ENCODE peak calls at places on chromosomes 13 and 19, in eight cellular contexts. One of them, this sample, is unnamed.

GRCh38 chr19:47094557-47095517 is 18.7 kb downstream of the ZC3H4 start:
- DNase-seq in effector memory CD4-positive, alpha-beta T cell: no peak
- DNase-seq in M059J: no peak
- DNase-seq in activated T-cell treated with anti-CD3 and anti-CD28 coated beads for 1 hour: no peak
- DNase-seq in NCI-H1694: no peak
- DNase-seq in epithelial cell of prostate: no peak
- DNase-seq in kidney glomerular epithelial cell: no peak
- DNase-seq in upper lobe of left lung: peak
- DNase-seq in this sample: no peak

GRCh38 chr13:21637296-21637695 is 33.3 kb upstream of the MICU2 start:
- DNase-seq in effector memory CD4-positive, alpha-beta T cell: no peak
- DNase-seq in M059J: peak
- DNase-seq in activated T-cell treated with anti-CD3 and anti-CD28 coated beads for 1 hour: no peak
- DNase-seq in NCI-H1694: no peak
- DNase-seq in epithelial cell of prostate: peak
- DNase-seq in kidney glomerular epithelial cell: peak
- DNase-seq in upper lobe of left lung: peak
- DNase-seq in this sample: peak

GRCh38 chr19:47512183-47512947 is 2.5 kb downstream of the NAPA start:
- DNase-seq in effector memory CD4-positive, alpha-beta T cell: no peak
- DNase-seq in M059J: peak
- DNase-seq in activated T-cell treated with anti-CD3 and anti-CD28 coated beads for 1 hour: no peak
- DNase-seq in NCI-H1694: no peak
- DNase-seq in epithelial cell of prostate: no peak
- DNase-seq in kidney glomerular epithelial cell: peak
- DNase-seq in upper lobe of left lung: no peak
- DNase-seq in this sample: peak

GRCh38 chr13:105732946-105733529 is 802.4 kb downstream of the EFNB2 start:
- DNase-seq in effector memory CD4-positive, alpha-beta T cell: no peak
- DNase-seq in M059J: no peak
- DNase-seq in activated T-cell treated with anti-CD3 and anti-CD28 coated beads for 1 hour: no peak
- DNase-seq in NCI-H1694: no peak
- DNase-seq in epithelial cell of prostate: no peak
- DNase-seq in kidney glomerular epithelial cell: no peak
- DNase-seq in upper lobe of left lung: no peak
- DNase-seq in this sample: no peak

GRCh38 chr19:55069137-55069858 is 6.3 kb upstream of the RDH13 start:
- DNase-seq in effector memory CD4-positive, alpha-beta T cell: no peak
- DNase-seq in M059J: peak
- DNase-seq in activated T-cell treated with anti-CD3 and anti-CD28 coated beads for 1 hour: no peak
- DNase-seq in NCI-H1694: no peak
- DNase-seq in epithelial cell of prostate: peak
- DNase-seq in kidney glomerular epithelial cell: no peak
- DNase-seq in upper lobe of left lung: no peak
- DNase-seq in this sample: peak

GRCh38 chr13:38141792-38142191 is 207.9 kb upstream of the UFM1 start:
- DNase-seq in effector memory CD4-positive, alpha-beta T cell: no peak
- DNase-seq in M059J: peak
- DNase-seq in activated T-cell treated with anti-CD3 and anti-CD28 coated beads for 1 hour: no peak
- DNase-seq in NCI-H1694: no peak
- DNase-seq in epithelial cell of prostate: peak
- DNase-seq in kidney glomerular epithelial cell: no peak
- DNase-seq in upper lobe of left lung: no peak
- DNase-seq in this sample: peak

GRCh38 chr13:26584713-26585112 is 27.2 kb downstream of the WASF3 start:
- DNase-seq in effector memory CD4-positive, alpha-beta T cell: no peak
- DNase-seq in M059J: peak
- DNase-seq in activated T-cell treated with anti-CD3 and anti-CD28 coated beads for 1 hour: no peak
- DNase-seq in NCI-H1694: no peak
- DNase-seq in epithelial cell of prostate: no peak
- DNase-seq in kidney glomerular epithelial cell: no peak
- DNase-seq in upper lobe of left lung: no peak
- DNase-seq in this sample: peak

GRCh38 chr19:43664008-43664407 is 6.0 kb downstream of the PLAUR start:
- DNase-seq in effector memory CD4-positive, alpha-beta T cell: peak
- DNase-seq in M059J: no peak
- DNase-seq in activated T-cell treated with anti-CD3 and anti-CD28 coated beads for 1 hour: no peak
- DNase-seq in NCI-H1694: no peak
- DNase-seq in epithelial cell of prostate: no peak
- DNase-seq in kidney glomerular epithelial cell: no peak
- DNase-seq in upper lobe of left lung: no peak
- DNase-seq in this sample: no peak

GRCh38 chr13:66879971-66880370 is 350.2 kb downstream of the PCDH9 start:
- DNase-seq in effector memory CD4-positive, alpha-beta T cell: no peak
- DNase-seq in M059J: no peak
- DNase-seq in activated T-cell treated with anti-CD3 and anti-CD28 coated beads for 1 hour: no peak
- DNase-seq in NCI-H1694: no peak
- DNase-seq in epithelial cell of prostate: no peak
- DNase-seq in kidney glomerular epithelial cell: no peak
- DNase-seq in upper lobe of left lung: no peak
- DNase-seq in this sample: no peak

GRCh38 chr19:48900477-48901452 is 653 bp downstream of the NUCB1 start:
- DNase-seq in effector memory CD4-positive, alpha-beta T cell: no peak
- DNase-seq in M059J: peak
- DNase-seq in activated T-cell treated with anti-CD3 and anti-CD28 coated beads for 1 hour: no peak
- DNase-seq in NCI-H1694: no peak
- DNase-seq in epithelial cell of prostate: no peak
- DNase-seq in kidney glomerular epithelial cell: no peak
- DNase-seq in upper lobe of left lung: peak
- DNase-seq in this sample: peak

GRCh38 chr19:35436477-35437141 is 11.4 kb upstream of the FFAR2 start:
- DNase-seq in effector memory CD4-positive, alpha-beta T cell: no peak
- DNase-seq in M059J: peak
- DNase-seq in activated T-cell treated with anti-CD3 and anti-CD28 coated beads for 1 hour: no peak
- DNase-seq in NCI-H1694: no peak
- DNase-seq in epithelial cell of prostate: peak
- DNase-seq in kidney glomerular epithelial cell: peak
- DNase-seq in upper lobe of left lung: no peak
- DNase-seq in this sample: peak

GRCh38 chr13:44364601-44365000 is 9.0 kb upstream of the SERP2 start:
- DNase-seq in effector memory CD4-positive, alpha-beta T cell: no peak
- DNase-seq in M059J: peak
- DNase-seq in activated T-cell treated with anti-CD3 and anti-CD28 coated beads for 1 hour: no peak
- DNase-seq in NCI-H1694: no peak
- DNase-seq in epithelial cell of prostate: no peak
- DNase-seq in kidney glomerular epithelial cell: peak
- DNase-seq in upper lobe of left lung: no peak
- DNase-seq in this sample: peak

GRCh38 chr19:54436031-54436523 is 12.9 kb upstream of the LENG8 start:
- DNase-seq in effector memory CD4-positive, alpha-beta T cell: no peak
- DNase-seq in M059J: no peak
- DNase-seq in activated T-cell treated with anti-CD3 and anti-CD28 coated beads for 1 hour: no peak
- DNase-seq in NCI-H1694: no peak
- DNase-seq in epithelial cell of prostate: no peak
- DNase-seq in kidney glomerular epithelial cell: no peak
- DNase-seq in upper lobe of left lung: peak
- DNase-seq in this sample: no peak

GRCh38 chr13:77583551-77583950 is 48.0 kb downstream of the SCEL start:
- DNase-seq in effector memory CD4-positive, alpha-beta T cell: no peak
- DNase-seq in M059J: no peak
- DNase-seq in activated T-cell treated with anti-CD3 and anti-CD28 coated beads for 1 hour: no peak
- DNase-seq in NCI-H1694: no peak
- DNase-seq in epithelial cell of prostate: no peak
- DNase-seq in kidney glomerular epithelial cell: no peak
- DNase-seq in upper lobe of left lung: no peak
- DNase-seq in this sample: no peak

GRCh38 chr13:110964229-110965037 is 49.6 kb upstream of the ANKRD10 start:
- DNase-seq in effector memory CD4-positive, alpha-beta T cell: no peak
- DNase-seq in M059J: no peak
- DNase-seq in activated T-cell treated with anti-CD3 and anti-CD28 coated beads for 1 hour: no peak
- DNase-seq in NCI-H1694: no peak
- DNase-seq in epithelial cell of prostate: no peak
- DNase-seq in kidney glomerular epithelial cell: no peak
- DNase-seq in upper lobe of left lung: no peak
- DNase-seq in this sample: no peak

GRCh38 chr19:55546822-55547614 is 1.7 kb upstream of the SBK3 start:
- DNase-seq in effector memory CD4-positive, alpha-beta T cell: no peak
- DNase-seq in M059J: peak
- DNase-seq in activated T-cell treated with anti-CD3 and anti-CD28 coated beads for 1 hour: no peak
- DNase-seq in NCI-H1694: no peak
- DNase-seq in epithelial cell of prostate: no peak
- DNase-seq in kidney glomerular epithelial cell: no peak
- DNase-seq in upper lobe of left lung: peak
- DNase-seq in this sample: peak

GRCh38 chr19:1128111-1128510 is 24.3 kb downstream of the GPX4 start:
- DNase-seq in effector memory CD4-positive, alpha-beta T cell: no peak
- DNase-seq in M059J: no peak
- DNase-seq in activated T-cell treated with anti-CD3 and anti-CD28 coated beads for 1 hour: no peak
- DNase-seq in NCI-H1694: no peak
- DNase-seq in epithelial cell of prostate: no peak
- DNase-seq in kidney glomerular epithelial cell: no peak
- DNase-seq in upper lobe of left lung: peak
- DNase-seq in this sample: no peak

GRCh38 chr13:52128714-52129700 is at the start of gene NEK5:
- DNase-seq in effector memory CD4-positive, alpha-beta T cell: peak
- DNase-seq in M059J: peak
- DNase-seq in activated T-cell treated with anti-CD3 and anti-CD28 coated beads for 1 hour: peak
- DNase-seq in NCI-H1694: peak
- DNase-seq in epithelial cell of prostate: no peak
- DNase-seq in kidney glomerular epithelial cell: peak
- DNase-seq in upper lobe of left lung: peak
- DNase-seq in this sample: peak

GRCh38 chr13:48156466-48156865 is 61.6 kb upstream of the MED4 start:
- DNase-seq in effector memory CD4-positive, alpha-beta T cell: peak
- DNase-seq in M059J: peak
- DNase-seq in activated T-cell treated with anti-CD3 and anti-CD28 coated beads for 1 hour: peak
- DNase-seq in NCI-H1694: no peak
- DNase-seq in epithelial cell of prostate: peak
- DNase-seq in kidney glomerular epithelial cell: no peak
- DNase-seq in upper lobe of left lung: no peak
- DNase-seq in this sample: no peak

GRCh38 chr13:106401081-106401480 is 134.4 kb downstream of the EFNB2 start:
- DNase-seq in effector memory CD4-positive, alpha-beta T cell: no peak
- DNase-seq in M059J: no peak
- DNase-seq in activated T-cell treated with anti-CD3 and anti-CD28 coated beads for 1 hour: no peak
- DNase-seq in NCI-H1694: no peak
- DNase-seq in epithelial cell of prostate: no peak
- DNase-seq in kidney glomerular epithelial cell: no peak
- DNase-seq in upper lobe of left lung: no peak
- DNase-seq in this sample: no peak

GRCh38 chr13:75724742-75725504 is 88.8 kb downstream of the LMO7 start:
- DNase-seq in effector memory CD4-positive, alpha-beta T cell: no peak
- DNase-seq in M059J: no peak
- DNase-seq in activated T-cell treated with anti-CD3 and anti-CD28 coated beads for 1 hour: no peak
- DNase-seq in NCI-H1694: no peak
- DNase-seq in epithelial cell of prostate: no peak
- DNase-seq in kidney glomerular epithelial cell: no peak
- DNase-seq in upper lobe of left lung: no peak
- DNase-seq in this sample: no peak

GRCh38 chr19:17806945-17807344 is 12.0 kb downstream of the B3GNT3 start:
- DNase-seq in effector memory CD4-positive, alpha-beta T cell: no peak
- DNase-seq in M059J: peak
- DNase-seq in activated T-cell treated with anti-CD3 and anti-CD28 coated beads for 1 hour: no peak
- DNase-seq in NCI-H1694: no peak
- DNase-seq in epithelial cell of prostate: no peak
- DNase-seq in kidney glomerular epithelial cell: no peak
- DNase-seq in upper lobe of left lung: no peak
- DNase-seq in this sample: peak

GRCh38 chr19:3983936-3984583 is 1.2 kb downstream of the EEF2 start:
- DNase-seq in effector memory CD4-positive, alpha-beta T cell: no peak
- DNase-seq in M059J: no peak
- DNase-seq in activated T-cell treated with anti-CD3 and anti-CD28 coated beads for 1 hour: no peak
- DNase-seq in NCI-H1694: no peak
- DNase-seq in epithelial cell of prostate: no peak
- DNase-seq in kidney glomerular epithelial cell: peak
- DNase-seq in upper lobe of left lung: peak
- DNase-seq in this sample: peak

GRCh38 chr19:10817291-10818038 is 18.5 kb downstream of the TMED1 start:
- DNase-seq in effector memory CD4-positive, alpha-beta T cell: no peak
- DNase-seq in M059J: no peak
- DNase-seq in activated T-cell treated with anti-CD3 and anti-CD28 coated beads for 1 hour: no peak
- DNase-seq in NCI-H1694: no peak
- DNase-seq in epithelial cell of prostate: no peak
- DNase-seq in kidney glomerular epithelial cell: no peak
- DNase-seq in upper lobe of left lung: peak
- DNase-seq in this sample: peak

GRCh38 chr19:35219008-35219407 is 9.5 kb downstream of the FAM187B start:
- DNase-seq in effector memory CD4-positive, alpha-beta T cell: no peak
- DNase-seq in M059J: no peak
- DNase-seq in activated T-cell treated with anti-CD3 and anti-CD28 coated beads for 1 hour: no peak
- DNase-seq in NCI-H1694: no peak
- DNase-seq in epithelial cell of prostate: no peak
- DNase-seq in kidney glomerular epithelial cell: no peak
- DNase-seq in upper lobe of left lung: no peak
- DNase-seq in this sample: no peak

GRCh38 chr13:113646921-113647340 is 11.1 kb downstream of the ATP4B start:
- DNase-seq in effector memory CD4-positive, alpha-beta T cell: no peak
- DNase-seq in M059J: no peak
- DNase-seq in activated T-cell treated with anti-CD3 and anti-CD28 coated beads for 1 hour: no peak
- DNase-seq in NCI-H1694: no peak
- DNase-seq in epithelial cell of prostate: no peak
- DNase-seq in kidney glomerular epithelial cell: no peak
- DNase-seq in upper lobe of left lung: peak
- DNase-seq in this sample: no peak

GRCh38 chr13:99916366-99917103 is 55.0 kb downstream of the ZIC5 start:
- DNase-seq in effector memory CD4-positive, alpha-beta T cell: no peak
- DNase-seq in M059J: peak
- DNase-seq in activated T-cell treated with anti-CD3 and anti-CD28 coated beads for 1 hour: no peak
- DNase-seq in NCI-H1694: peak
- DNase-seq in epithelial cell of prostate: no peak
- DNase-seq in kidney glomerular epithelial cell: peak
- DNase-seq in upper lobe of left lung: no peak
- DNase-seq in this sample: peak

GRCh38 chr19:15113245-15114152 is 6.3 kb downstream of the SYDE1 start:
- DNase-seq in effector memory CD4-positive, alpha-beta T cell: no peak
- DNase-seq in M059J: peak
- DNase-seq in activated T-cell treated with anti-CD3 and anti-CD28 coated beads for 1 hour: no peak
- DNase-seq in NCI-H1694: no peak
- DNase-seq in epithelial cell of prostate: no peak
- DNase-seq in kidney glomerular epithelial cell: no peak
- DNase-seq in upper lobe of left lung: peak
- DNase-seq in this sample: no peak

GRCh38 chr13:20151016-20151415 is 9.8 kb downstream of the GJA3 start:
- DNase-seq in effector memory CD4-positive, alpha-beta T cell: no peak
- DNase-seq in M059J: no peak
- DNase-seq in activated T-cell treated with anti-CD3 and anti-CD28 coated beads for 1 hour: no peak
- DNase-seq in NCI-H1694: no peak
- DNase-seq in epithelial cell of prostate: no peak
- DNase-seq in kidney glomerular epithelial cell: no peak
- DNase-seq in upper lobe of left lung: no peak
- DNase-seq in this sample: no peak

This sample was measured in iris pigment epithelial cell.